ENCODE peak calls at places on chromosome X, in ten cellular contexts. Q is breast epithelium, B is GM12891, M is HCT116, N is H1, L is transverse colon, E is sigmoid colon, Z is GM12892, T is prostate gland, P is spleen. C is an unnamed sample.

GRCh38 chrX:150270622-150271021 is 92.5 kb upstream of the MAMLD1 start:
- DNase-seq in Q (no peak), B (no peak), M (no peak), N (no peak), L (no peak), E (no peak), Z (no peak), T (peak), P (no peak), C (no peak)

GRCh38 chrX:12899506-12899905 is 6.9 kb upstream of the TLR8 start:
- DNase-seq in Q (no peak), B (no peak), M (no peak), N (no peak), L (no peak), E (no peak), Z (no peak), T (no peak), P (no peak), C (no peak)

GRCh38 chrX:38061335-38061734 is 55.0 kb downstream of the SYTL5 start:
- DNase-seq in Q (no peak), B (no peak), M (peak), N (no peak), L (no peak), E (no peak), Z (no peak), T (no peak), P (no peak), C (no peak)

GRCh38 chrX:132795211-132795610 is 163.2 kb downstream of the HS6ST2 start:
- DNase-seq in Q (no peak), B (no peak), M (no peak), N (no peak), L (no peak), E (no peak), Z (no peak), T (no peak), P (no peak), C (no peak)

GRCh38 chrX:142089193-142089592 is 115.9 kb downstream of the MAGEC2 start:
- DNase-seq in Q (no peak), B (no peak), M (no peak), N (no peak), L (no peak), E (no peak), Z (no peak), T (no peak), P (no peak), C (no peak)

GRCh38 chrX:97740886-97741285 is 857.2 kb downstream of the RPA4 start:
- DNase-seq in Q (no peak), B (no peak), M (no peak), N (no peak), L (no peak), E (no peak), Z (no peak), T (no peak), P (no peak), C (no peak)

GRCh38 chrX:13467243-13467642 is 102.2 kb upstream of the EGFL6 start:
- DNase-seq in Q (no peak), B (no peak), M (no peak), N (no peak), L (no peak), E (no peak), Z (no peak), T (no peak), P (no peak), C (no peak)

GRCh38 chrX:153719238-153719637 is 4.9 kb downstream of the BCAP31 start:
- DNase-seq in Q (no peak), B (no peak), M (no peak), N (no peak), L (no peak), E (no peak), Z (no peak), T (peak), P (no peak), C (no peak)

GRCh38 chrX:10033360-10034007 is 66.3 kb downstream of the CLDN34 start:
- DNase-seq in Q (no peak), B (no peak), M (no peak), N (no peak), L (no peak), E (peak), Z (no peak), T (peak), P (no peak), C (no peak)

GRCh38 chrX:76148753-76149152 is 24.1 kb upstream of the PBDC1 start:
- DNase-seq in Q (peak), B (no peak), M (no peak), N (peak), L (peak), E (peak), Z (no peak), T (peak), P (peak), C (no peak)

GRCh38 chrX:129876734-129877395 is 29.1 kb upstream of the UTP14A start:
- DNase-seq in Q (no peak), B (no peak), M (peak), N (no peak), L (no peak), E (no peak), Z (no peak), T (no peak), P (no peak), C (no peak)

GRCh38 chrX:151386838-151387459 is 10.1 kb upstream of the VMA21 start:
- DNase-seq in Q (peak), B (no peak), M (no peak), N (no peak), L (peak), E (peak), Z (no peak), T (peak), P (no peak), C (no peak)

GRCh38 chrX:31333181-31333831 is 261.5 kb upstream of the FTHL17 start:
- DNase-seq in Q (no peak), B (no peak), M (no peak), N (no peak), L (no peak), E (no peak), Z (no peak), T (no peak), P (no peak), C (no peak)

DNA sequence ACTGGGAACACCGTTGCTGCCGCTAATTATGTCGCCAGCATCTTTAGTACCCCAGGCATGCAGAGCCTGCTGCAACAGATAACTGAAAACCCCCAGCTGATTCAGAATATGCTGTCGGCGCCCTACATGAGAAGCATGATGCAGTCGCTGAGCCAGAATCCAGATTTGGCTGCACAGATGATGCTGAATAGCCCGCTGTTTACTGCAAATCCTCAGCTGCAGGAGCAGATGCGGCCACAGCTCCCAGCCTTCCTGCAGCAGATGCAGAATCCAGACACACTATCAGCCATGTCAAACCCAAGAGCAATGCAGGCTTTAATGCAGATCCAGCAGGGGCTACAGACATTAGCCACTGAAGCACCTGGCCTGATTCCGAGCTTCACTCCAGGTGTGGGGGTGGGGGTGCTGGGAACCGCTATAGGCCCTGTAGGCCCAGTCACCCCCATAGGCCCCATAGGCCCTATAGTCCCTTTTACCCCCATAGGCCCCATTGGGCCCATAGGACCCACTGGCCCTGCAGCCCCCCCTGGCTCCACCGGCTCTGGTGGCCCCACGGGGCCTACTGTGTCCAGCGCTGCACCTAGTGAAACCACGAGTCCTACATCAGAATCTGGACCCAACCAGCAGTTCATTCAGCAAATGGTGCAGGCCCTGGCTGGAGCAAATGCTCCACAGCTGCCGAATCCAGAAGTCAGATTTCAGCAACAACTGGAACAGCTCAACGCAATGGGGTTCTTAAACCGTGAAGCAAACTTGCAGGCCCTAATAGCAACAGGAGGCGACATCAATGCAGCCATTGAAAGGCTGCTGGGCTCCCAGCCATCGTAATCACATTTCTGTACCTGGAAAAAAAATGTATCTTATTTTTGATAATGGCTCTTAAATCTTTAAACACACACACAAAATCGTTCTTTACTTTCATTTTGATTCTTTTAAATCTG is 1.8 kb downstream of the UBQLN2 start:
- DNase-seq in Q (no peak), B (no peak), M (no peak), N (no peak), L (no peak), E (no peak), Z (no peak), T (no peak), P (peak), C (no peak)
- TF ChIP-seq POLR2AphosphoS5 in Q (no peak), B (no peak), M (no peak), N (no peak), L (no peak), E (no peak), Z (no peak), T (no peak), P (no peak), C (no peak)

DNA sequence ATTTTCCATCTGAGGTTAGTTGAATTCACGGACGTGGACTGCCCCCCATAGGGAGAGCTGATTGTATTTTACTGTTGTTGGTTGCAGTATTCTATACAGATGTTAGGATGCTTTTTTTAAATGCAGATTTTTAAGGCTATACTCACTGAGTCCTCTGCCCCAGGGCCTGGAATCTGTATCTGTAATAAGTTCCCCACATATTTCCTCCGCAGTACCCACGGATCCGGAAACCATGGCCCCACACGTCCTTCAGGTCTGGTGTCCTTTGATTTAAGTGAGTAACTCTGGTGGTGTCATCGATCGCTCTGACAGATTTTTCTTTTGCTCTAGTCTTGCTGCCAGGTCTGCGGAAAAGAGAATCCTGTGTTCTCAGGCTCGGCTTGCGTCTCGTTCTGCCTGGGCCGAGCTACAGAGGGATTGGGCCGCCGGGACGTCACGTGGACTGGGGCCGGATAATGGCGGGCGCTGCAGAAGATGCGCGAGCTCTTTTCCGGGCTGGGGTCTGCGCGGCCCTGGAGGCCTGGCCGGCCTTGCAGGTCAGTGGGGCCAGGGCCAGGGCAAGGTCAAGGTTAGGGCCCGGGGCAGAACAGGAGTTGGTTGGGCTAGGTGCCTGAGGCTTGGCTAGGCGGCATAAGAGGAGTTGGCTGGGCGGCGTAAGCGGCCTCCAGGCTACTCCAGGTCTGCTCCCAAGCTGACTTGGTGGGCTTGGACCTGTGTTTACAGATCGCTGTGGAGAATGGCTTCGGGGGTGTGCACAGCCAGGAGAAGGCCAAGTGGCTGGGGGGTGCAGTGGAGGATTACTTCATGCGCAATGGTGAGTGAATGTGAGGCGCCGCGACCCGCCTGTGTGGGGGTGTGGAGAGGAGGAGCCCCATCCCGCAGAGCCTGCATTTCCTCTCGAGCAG is at the start of gene TSR2:
- DNase-seq in Q (peak), B (peak), M (peak), N (peak), L (peak), E (peak), Z (peak), T (peak), P (peak), C (peak)
- TF ChIP-seq POLR2A in Q (peak), B (peak), M (no peak), N (peak), L (peak), E (no peak), Z (peak), T (peak), P (no peak), C (no peak)

GRCh38 chrX:55593756-55594257 is 29.4 kb upstream of the FOXR2 start:
- DNase-seq in Q (no peak), B (no peak), M (no peak), N (no peak), L (no peak), E (no peak), Z (no peak), T (no peak), P (peak), C (no peak)
- TF ChIP-seq POLR2AphosphoS5 in Q (no peak), B (no peak), M (no peak), N (no peak), L (no peak), E (no peak), Z (no peak), T (no peak), P (no peak), C (no peak)

GRCh38 chrX:41304178-41304577 is 29.8 kb upstream of the DDX3X start:
- DNase-seq in Q (no peak), B (no peak), M (no peak), N (no peak), L (no peak), E (no peak), Z (no peak), T (no peak), P (no peak), C (no peak)
- TF ChIP-seq POLR2A in Q (no peak), B (no peak), M (no peak), N (no peak), L (no peak), E (no peak), Z (no peak), T (no peak), P (no peak), C (no peak)

GRCh38 chrX:115592997-115593734 is 32.2 kb downstream of the PLS3 start:
- DNase-seq in Q (no peak), B (no peak), M (no peak), N (no peak), L (no peak), E (no peak), Z (no peak), T (peak), P (no peak), C (no peak)

GRCh38 chrX:115588180-115588579 is 27.2 kb downstream of the PLS3 start:
- DNase-seq in Q (no peak), B (no peak), M (no peak), N (no peak), L (no peak), E (no peak), Z (no peak), T (no peak), P (no peak), C (no peak)

GRCh38 chrX:115589419-115589818 is 28.4 kb downstream of the PLS3 start:
- DNase-seq in Q (no peak), B (no peak), M (no peak), N (no peak), L (no peak), E (no peak), Z (no peak), T (no peak), P (no peak), C (no peak)

GRCh38 chrX:115591856-115592842 is 31.2 kb downstream of the PLS3 start:
- DNase-seq in Q (no peak), B (no peak), M (no peak), N (no peak), L (no peak), E (no peak), Z (no peak), T (no peak), P (no peak), C (no peak)

GRCh38 chrX:115591420-115591819 is 30.4 kb downstream of the PLS3 start:
- DNase-seq in Q (no peak), B (no peak), M (no peak), N (no peak), L (no peak), E (no peak), Z (no peak), T (no peak), P (no peak), C (no peak)
- TF ChIP-seq POLR2AphosphoS5 in Q (no peak), B (no peak), M (no peak), N (no peak), L (no peak), E (no peak), Z (no peak), T (no peak), P (no peak), C (no peak)

DNA sequence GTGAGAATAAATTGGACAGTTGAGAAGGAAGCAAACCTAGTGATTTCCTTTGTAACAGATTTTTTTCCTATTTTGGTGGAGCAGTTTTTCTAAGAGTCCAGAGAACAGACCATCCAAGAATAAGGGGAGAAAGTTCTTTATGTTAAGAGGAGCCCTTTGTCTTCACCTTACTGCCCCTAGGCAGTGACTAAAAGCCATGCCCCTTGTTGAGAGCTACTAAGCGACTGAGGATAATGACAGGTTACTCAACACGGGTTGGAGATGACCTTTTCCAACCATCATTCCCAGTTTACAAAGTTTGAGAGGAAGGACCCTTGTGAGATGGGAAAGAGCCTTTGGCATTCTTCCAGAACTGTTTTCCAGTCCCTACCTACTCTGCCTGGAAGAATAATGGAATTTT is 3.2 kb downstream of the CCDC160 start:
- DNase-seq in Q (no peak), B (no peak), M (no peak), N (no peak), L (no peak), E (no peak), Z (no peak), T (no peak), P (no peak), C (no peak)
- TF ChIP-seq POLR2A in Q (no peak), B (no peak), M (no peak), N (no peak), L (no peak), E (no peak), Z (no peak), T (no peak), P (no peak), C (no peak)

GRCh38 chrX:133953785-133954355 is 31.5 kb downstream of the GPC3 start:
- DNase-seq in Q (no peak), B (no peak), M (no peak), N (no peak), L (no peak), E (no peak), Z (no peak), T (no peak), P (no peak), C (no peak)
- TF ChIP-seq POLR2AphosphoS5 in Q (no peak), B (no peak), M (no peak), N (no peak), L (no peak), E (no peak), Z (no peak), T (no peak), P (no peak), C (no peak)

DNA sequence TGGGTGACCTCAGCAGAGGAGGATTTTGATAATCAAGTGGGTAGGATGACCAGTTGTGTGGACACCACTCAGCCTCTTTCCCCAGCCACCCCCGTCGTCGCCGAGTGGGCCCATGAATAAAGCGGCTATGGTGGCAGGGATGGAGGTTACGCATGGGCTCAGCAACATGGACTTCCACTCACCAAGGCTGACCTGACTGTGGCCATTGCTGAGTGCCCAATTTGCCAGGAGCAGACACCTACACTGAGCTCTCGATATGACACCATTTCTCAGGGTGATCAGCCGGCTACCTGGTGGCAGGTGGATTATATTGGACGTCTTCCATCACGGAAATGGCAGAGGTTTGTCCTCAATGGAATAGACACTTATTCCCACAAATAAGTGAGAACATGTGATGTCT is 361.3 kb downstream of the KLHL4 start:
- DNase-seq in Q (no peak), B (no peak), M (no peak), N (no peak), L (no peak), E (no peak), Z (no peak), T (no peak), P (peak), C (no peak)
- TF ChIP-seq POLR2A in Q (no peak), B (no peak), M (no peak), N (no peak), L (no peak), E (no peak), Z (no peak), T (no peak), P (no peak), C (no peak)

GRCh38 chrX:91435465-91435864 is 826 bp downstream of the PABPC5 start:
- DNase-seq in Q (no peak), B (no peak), M (no peak), N (no peak), L (no peak), E (no peak), Z (no peak), T (no peak), P (no peak), C (no peak)

DNA sequence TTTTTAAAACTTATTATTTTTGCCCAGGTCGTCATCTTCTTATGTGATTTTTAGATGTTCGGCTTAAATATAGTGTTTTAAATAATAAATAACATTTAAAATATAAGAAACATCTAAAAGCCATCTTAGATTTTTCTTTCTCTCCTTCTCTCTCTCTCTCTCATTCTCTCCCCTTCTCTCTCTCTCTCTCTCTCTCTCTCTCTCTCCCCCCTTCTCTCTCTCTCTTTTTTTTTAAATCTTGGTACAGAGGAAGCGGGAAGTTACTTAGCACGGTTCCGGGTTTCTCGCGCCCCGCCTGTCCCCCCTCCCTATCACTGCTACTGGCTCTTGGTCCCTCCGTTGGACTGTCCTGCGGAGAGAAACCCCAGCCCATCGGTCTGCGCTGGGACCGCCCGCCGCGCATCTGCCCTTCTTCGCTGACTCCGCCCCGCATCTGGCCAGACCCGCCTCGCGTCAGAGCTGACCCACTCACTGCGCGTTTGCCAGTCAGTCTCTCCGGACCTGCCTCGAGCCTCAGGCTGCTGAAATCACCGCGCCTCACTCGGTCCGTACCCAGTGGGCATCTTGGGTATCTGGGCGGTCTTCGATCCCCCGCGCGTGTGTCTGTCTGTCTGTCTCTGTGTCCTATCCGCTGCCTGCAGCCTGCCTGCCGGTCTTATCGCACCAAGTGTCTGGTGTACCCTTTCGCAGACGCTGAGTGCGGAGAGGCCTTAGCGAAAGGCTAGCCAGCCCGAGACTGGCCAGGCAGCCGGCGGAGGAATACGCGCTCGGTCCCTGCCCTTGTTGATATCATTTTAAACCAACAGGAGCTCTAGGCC is at the start of gene PABPC5:
- DNase-seq in Q (peak), B (no peak), M (no peak), N (peak), L (peak), E (peak), Z (no peak), T (peak), P (peak), C (peak)
- TF ChIP-seq POLR2AphosphoS5 in Q (peak), B (no peak), M (no peak), N (no peak), L (peak), E (peak), Z (no peak), T (peak), P (peak), C (peak)

C was measured in stomach.